ENCODE peak calls at places on chromosomes 7 and 10, in four cellular contexts. One of them, this sample, is unnamed.

GRCh38 chr7:124840435-124840834 is 74.8 kb upstream of the GPR37 start:
- DNase-seq in body of pancreas: no peak
- DNase-seq in tibial nerve: no peak
- DNase-seq in AG09319: no peak
- DNase-seq in this sample: no peak

GRCh38 chr7:130990178-130990832 is 256.3 kb upstream of the KLF14 start:
- DNase-seq in body of pancreas: no peak
- DNase-seq in tibial nerve: no peak
- DNase-seq in AG09319: no peak
- DNase-seq in this sample: no peak

GRCh38 chr10:97687785-97688781 is 1.0 kb upstream of the AVPI1 start:
- DNase-seq in body of pancreas: no peak
- DNase-seq in tibial nerve: no peak
- DNase-seq in AG09319: peak
- DNase-seq in this sample: no peak

GRCh38 chr7:99714171-99714570 is 20.8 kb downstream of the CYP3A7 start:
- DNase-seq in body of pancreas: no peak
- DNase-seq in tibial nerve: no peak
- DNase-seq in AG09319: no peak
- DNase-seq in this sample: no peak

GRCh38 chr7:2619120-2619519 is 12.7 kb upstream of the TTYH3 start:
- DNase-seq in body of pancreas: no peak
- DNase-seq in tibial nerve: no peak
- DNase-seq in AG09319: no peak
- DNase-seq in this sample: no peak

GRCh38 chr7:69246758-69247157 is 351.5 kb upstream of the AUTS2 start:
- DNase-seq in body of pancreas: peak
- DNase-seq in tibial nerve: no peak
- DNase-seq in AG09319: no peak
- DNase-seq in this sample: no peak

GRCh38 chr10:74929197-74929596 is 102.8 kb downstream of the KAT6B start:
- DNase-seq in body of pancreas: no peak
- DNase-seq in tibial nerve: no peak
- DNase-seq in AG09319: no peak
- DNase-seq in this sample: no peak

GRCh38 chr7:55198634-55199366 is 166.3 kb upstream of the LANCL2 start:
- DNase-seq in body of pancreas: no peak
- DNase-seq in tibial nerve: no peak
- DNase-seq in AG09319: no peak
- DNase-seq in this sample: no peak

GRCh38 chr7:14936530-14936929 is 34.0 kb upstream of the DGKB start:
- DNase-seq in body of pancreas: peak
- DNase-seq in tibial nerve: no peak
- DNase-seq in AG09319: no peak
- DNase-seq in this sample: no peak

GRCh38 chr7:106538638-106539037 is 122.3 kb downstream of the CCDC71L start:
- DNase-seq in body of pancreas: no peak
- DNase-seq in tibial nerve: no peak
- DNase-seq in AG09319: no peak
- DNase-seq in this sample: no peak

GRCh38 chr10:4034907-4035581 is 250.0 kb upstream of the KLF6 start:
- DNase-seq in body of pancreas: no peak
- DNase-seq in tibial nerve: no peak
- DNase-seq in AG09319: no peak
- DNase-seq in this sample: no peak

GRCh38 chr10:14758994-14759664 is 15.6 kb downstream of the FAM107B start:
- DNase-seq in body of pancreas: peak
- DNase-seq in tibial nerve: no peak
- DNase-seq in AG09319: no peak
- DNase-seq in this sample: no peak

GRCh38 chr10:96651998-96652431 is 65.2 kb upstream of the TM9SF3 start:
- DNase-seq in body of pancreas: no peak
- DNase-seq in tibial nerve: no peak
- DNase-seq in AG09319: no peak
- DNase-seq in this sample: no peak

DNA sequence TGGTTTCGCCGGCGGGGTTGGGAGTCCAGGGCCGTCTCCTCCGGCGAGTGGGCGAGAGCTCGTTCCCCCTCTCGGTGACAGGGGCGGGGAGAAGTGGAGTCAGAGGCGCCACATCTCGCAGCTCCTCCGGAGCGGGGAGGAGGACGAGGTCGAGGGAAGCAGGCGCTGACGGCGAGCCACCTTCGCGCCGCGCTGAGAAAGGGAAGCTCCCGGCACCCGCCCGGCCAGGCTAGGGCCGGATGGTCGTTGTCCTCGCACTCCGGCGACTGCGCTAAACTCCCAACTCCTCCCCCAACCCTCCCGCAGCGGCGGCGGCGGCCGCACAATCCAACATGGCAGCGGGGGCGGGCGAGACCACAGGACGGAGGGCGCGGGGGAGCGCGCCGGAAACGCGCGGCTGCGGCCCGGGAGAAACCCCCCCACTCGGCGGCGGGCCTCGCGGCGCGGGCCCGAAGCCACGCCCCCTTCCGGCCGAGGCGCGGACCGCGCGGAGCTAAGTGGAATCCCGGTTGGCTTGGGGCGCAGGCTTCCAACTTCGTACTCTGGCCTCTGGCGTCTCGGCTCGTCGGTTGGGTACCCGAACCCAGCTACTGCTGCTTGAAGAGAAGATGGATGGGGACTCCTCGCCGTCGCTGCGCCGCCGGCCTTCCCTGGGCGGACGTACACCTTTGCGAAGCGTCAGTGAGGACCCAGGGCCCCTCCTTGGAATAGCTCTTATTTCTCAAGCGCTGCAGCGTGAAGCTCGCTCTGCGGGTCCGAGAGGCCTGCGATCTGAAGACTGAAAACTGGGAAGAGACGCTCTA is at the start of gene WASL:
- DNase-seq in body of pancreas: peak
- DNase-seq in tibial nerve: peak
- DNase-seq in AG09319: peak
- DNase-seq in this sample: peak
- TF ChIP-seq CTCF in body of pancreas: peak
- TF ChIP-seq CTCF in tibial nerve: no peak
- TF ChIP-seq CTCF in AG09319: no peak
- TF ChIP-seq CTCF in this sample: no peak

GRCh38 chr7:131999193-131999592 is 442.8 kb upstream of the PODXL start:
- DNase-seq in body of pancreas: no peak
- DNase-seq in tibial nerve: no peak
- DNase-seq in AG09319: no peak
- DNase-seq in this sample: no peak

GRCh38 chr7:132001166-132001565 is 444.7 kb upstream of the PODXL start:
- DNase-seq in body of pancreas: no peak
- DNase-seq in tibial nerve: no peak
- DNase-seq in AG09319: no peak
- DNase-seq in this sample: no peak

GRCh38 chr7:132002343-132002968 is 446.0 kb upstream of the PODXL start:
- DNase-seq in body of pancreas: no peak
- DNase-seq in tibial nerve: no peak
- DNase-seq in AG09319: no peak
- DNase-seq in this sample: no peak

GRCh38 chr7:132009778-132010177 is 453.4 kb upstream of the PODXL start:
- DNase-seq in body of pancreas: no peak
- DNase-seq in tibial nerve: no peak
- DNase-seq in AG09319: no peak
- DNase-seq in this sample: no peak

DNA sequence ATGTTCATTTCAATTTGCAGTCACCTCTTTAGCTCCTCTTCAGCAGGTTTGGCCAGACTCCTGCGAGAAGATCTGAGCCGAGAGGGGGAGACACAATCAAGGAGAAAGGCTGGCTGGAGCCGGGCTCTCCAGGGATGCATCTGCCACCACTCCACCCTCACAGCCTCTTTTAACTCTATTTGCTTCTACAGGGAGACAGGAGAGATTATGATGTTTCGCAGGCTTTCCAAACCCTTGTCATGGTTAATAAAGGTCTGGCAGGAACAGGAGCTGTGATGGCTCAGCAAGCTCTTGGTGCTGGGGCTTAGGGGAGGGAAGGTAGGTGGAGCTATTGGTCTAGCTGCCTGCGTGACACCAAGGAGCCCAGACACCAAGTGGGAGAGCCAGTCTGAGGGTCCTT is 448.1 kb upstream of the PODXL start:
- DNase-seq in body of pancreas: no peak
- DNase-seq in tibial nerve: no peak
- DNase-seq in AG09319: no peak
- DNase-seq in this sample: no peak
- TF ChIP-seq CTCF in body of pancreas: no peak
- TF ChIP-seq CTCF in tibial nerve: no peak
- TF ChIP-seq CTCF in AG09319: peak
- TF ChIP-seq CTCF in this sample: peak

DNA sequence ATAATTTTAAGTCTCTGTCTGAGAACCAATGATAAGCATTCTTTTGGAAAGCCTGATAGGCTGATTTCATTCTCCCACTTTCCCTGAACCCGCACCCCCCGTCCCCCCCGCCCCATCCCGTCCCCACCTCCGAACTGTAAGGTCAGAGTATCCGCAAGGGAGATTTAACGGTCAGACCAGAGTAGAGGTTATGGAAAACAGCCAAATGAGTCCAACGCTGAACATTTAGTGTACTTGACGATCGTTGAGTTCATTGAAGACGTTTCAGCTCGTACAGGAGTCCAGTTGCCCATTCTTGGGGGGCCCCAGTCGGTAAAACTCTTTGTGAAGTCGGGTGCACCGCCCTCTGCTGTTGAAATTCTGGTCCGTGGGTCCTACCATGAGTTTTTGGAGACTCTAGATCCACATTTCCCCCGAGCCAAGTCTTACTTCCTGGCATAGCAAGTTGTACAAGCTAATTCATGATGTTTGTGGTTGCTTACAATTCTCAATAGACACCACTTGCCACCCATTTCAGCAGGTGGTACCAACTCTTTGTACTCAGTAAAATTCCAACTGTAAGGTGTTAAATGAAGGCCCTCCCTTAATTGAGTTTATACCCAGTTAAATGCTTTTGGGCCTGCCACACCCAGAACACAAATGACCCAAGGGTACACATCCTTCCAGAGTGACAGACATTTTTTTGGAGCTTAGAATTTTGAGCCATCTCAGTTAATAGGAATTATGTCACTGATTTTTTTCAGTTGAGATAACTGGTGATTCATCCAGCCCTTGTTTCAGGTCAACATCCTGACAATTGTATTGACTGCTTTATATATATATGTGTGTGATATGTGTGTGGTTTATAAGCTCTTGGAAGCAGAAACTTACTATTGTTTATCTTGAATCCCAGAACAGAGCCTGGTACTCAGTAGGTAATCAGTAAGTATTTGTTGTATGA is 1.2 kb downstream of the MARCHF5 start:
- DNase-seq in body of pancreas: peak
- DNase-seq in tibial nerve: no peak
- DNase-seq in AG09319: peak
- DNase-seq in this sample: no peak
- TF ChIP-seq CTCF in body of pancreas: peak
- TF ChIP-seq CTCF in tibial nerve: peak
- TF ChIP-seq CTCF in AG09319: peak
- TF ChIP-seq CTCF in this sample: peak

GRCh38 chr7:71727347-71727746 is 595.4 kb downstream of the GALNT17 start:
- DNase-seq in body of pancreas: no peak
- DNase-seq in tibial nerve: no peak
- DNase-seq in AG09319: no peak
- DNase-seq in this sample: no peak
- TF ChIP-seq CTCF in body of pancreas: no peak
- TF ChIP-seq CTCF in tibial nerve: no peak
- TF ChIP-seq CTCF in AG09319: no peak
- TF ChIP-seq CTCF in this sample: no peak

GRCh38 chr10:120327671-120328070 is 129.4 kb upstream of the PLPP4 start:
- DNase-seq in body of pancreas: no peak
- DNase-seq in tibial nerve: no peak
- DNase-seq in AG09319: no peak
- DNase-seq in this sample: no peak

DNA sequence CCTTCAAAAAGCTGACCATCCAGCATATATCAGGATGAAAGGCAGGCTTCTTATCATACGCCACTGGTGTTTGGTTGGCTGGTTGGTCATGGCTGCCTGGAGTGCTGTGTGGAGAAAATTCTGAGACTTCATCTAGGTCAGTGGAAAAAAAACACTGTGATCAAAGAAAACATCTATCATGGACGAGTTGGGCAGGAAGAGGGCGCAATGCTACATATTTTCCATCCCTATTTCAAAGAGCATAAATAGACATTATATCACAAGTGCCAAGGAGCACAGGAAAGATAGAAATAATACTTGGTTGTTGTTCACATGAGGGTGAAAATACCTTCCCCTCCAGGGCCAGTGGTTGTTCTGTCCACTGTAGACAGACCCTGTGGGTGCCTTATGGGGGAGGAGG is 128.4 kb upstream of the PLPP4 start:
- DNase-seq in body of pancreas: no peak
- DNase-seq in tibial nerve: no peak
- DNase-seq in AG09319: no peak
- DNase-seq in this sample: no peak
- TF ChIP-seq CTCF in body of pancreas: no peak
- TF ChIP-seq CTCF in tibial nerve: no peak
- TF ChIP-seq CTCF in AG09319: no peak
- TF ChIP-seq CTCF in this sample: peak

DNA sequence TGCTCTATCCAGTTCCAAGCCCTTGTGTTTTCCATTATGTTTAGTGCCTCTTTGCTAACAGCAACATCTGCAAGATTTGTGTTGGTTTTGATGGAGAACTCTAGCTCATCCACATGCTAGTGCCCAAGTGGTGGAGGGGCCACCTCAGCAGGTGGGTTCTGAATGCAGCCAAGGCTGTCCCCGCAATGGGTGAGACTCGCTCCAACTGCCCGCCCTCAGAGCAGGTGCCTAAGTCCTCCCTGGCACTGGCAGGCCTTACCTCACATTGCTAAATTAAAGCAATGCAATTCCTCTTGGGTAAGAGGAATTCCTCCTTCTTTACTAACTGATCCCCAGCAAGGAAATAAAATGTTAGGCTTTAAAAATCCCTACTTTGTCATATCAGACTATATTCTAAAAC is 146.8 kb downstream of the ADCY1 start:
- DNase-seq in body of pancreas: no peak
- DNase-seq in tibial nerve: no peak
- DNase-seq in AG09319: no peak
- DNase-seq in this sample: no peak
- TF ChIP-seq CTCF in body of pancreas: no peak
- TF ChIP-seq CTCF in tibial nerve: no peak
- TF ChIP-seq CTCF in AG09319: no peak
- TF ChIP-seq CTCF in this sample: no peak

DNA sequence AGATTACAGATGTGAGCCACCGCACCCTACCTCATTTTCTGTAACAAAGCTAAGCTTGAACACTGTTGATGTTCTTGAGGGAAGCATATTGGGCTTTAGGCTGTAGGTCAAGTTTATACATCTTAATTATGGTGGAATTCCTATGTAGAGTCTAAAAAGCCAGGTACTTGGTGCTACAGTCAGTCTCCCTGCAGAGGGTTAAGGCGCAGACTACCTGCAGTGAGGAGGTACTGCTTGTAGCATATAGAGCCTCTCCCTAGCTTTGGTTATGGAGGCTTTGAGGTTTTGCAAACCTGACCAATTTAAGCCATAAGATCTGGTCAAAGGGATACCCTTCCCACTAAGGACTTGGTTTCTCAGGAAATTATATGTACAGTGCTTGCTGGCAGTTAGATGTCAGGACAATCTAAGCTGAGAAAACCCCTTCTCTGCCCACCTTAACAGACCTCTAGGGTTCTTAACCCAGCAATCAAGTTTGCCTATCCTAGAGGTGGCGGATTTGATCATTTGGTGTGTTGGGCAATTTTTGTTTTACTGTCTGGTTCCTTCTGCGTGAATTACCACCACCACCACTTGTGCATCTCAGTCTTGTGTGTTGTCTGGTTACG is 6.0 kb downstream of the PPIA start:
- DNase-seq in body of pancreas: no peak
- DNase-seq in tibial nerve: no peak
- DNase-seq in AG09319: no peak
- DNase-seq in this sample: no peak
- TF ChIP-seq CTCF in body of pancreas: no peak
- TF ChIP-seq CTCF in tibial nerve: no peak
- TF ChIP-seq CTCF in AG09319: no peak
- TF ChIP-seq CTCF in this sample: no peak

GRCh38 chr7:1593091-1593866 is 23.4 kb upstream of the PSMG3 start:
- DNase-seq in body of pancreas: no peak
- DNase-seq in tibial nerve: no peak
- DNase-seq in AG09319: no peak
- DNase-seq in this sample: no peak
- TF ChIP-seq CTCF in body of pancreas: peak
- TF ChIP-seq CTCF in tibial nerve: no peak
- TF ChIP-seq CTCF in AG09319: peak
- TF ChIP-seq CTCF in this sample: peak

This sample was measured in chondrocyte.